ENCODE peak calls at places on chromosomes 5 and 9, in five cellular contexts. I, D, S, Z and Y are unnamed samples.

GRCh38 chr5:67063791-67064190 is 132.8 kb downstream of the CD180 start:
- DNase-seq in I (peak; percentile 80), D (peak; percentile 31), S (no peak), Z (no peak), Y (peak; percentile 72)

GRCh38 chr9:38358390-38359296 is 33.9 kb upstream of the ALDH1B1 start:
- DNase-seq in I (peak; percentile 43), D (no peak), S (no peak), Z (no peak), Y (no peak)

GRCh38 chr5:89213584-89213983 is 330.6 kb upstream of the MEF2C start:
- DNase-seq in I (peak; percentile 92), D (no peak), S (peak; percentile 47), Z (no peak), Y (peak; percentile 42)

GRCh38 chr9:1837453-1838084 is 177.6 kb upstream of the SMARCA2 start:
- DNase-seq in I (no peak), D (peak; percentile 2), S (no peak), Z (no peak), Y (no peak)

GRCh38 chr9:87405677-87406544 is 91.8 kb upstream of the DAPK1 start:
- DNase-seq in I (no peak), D (no peak), S (no peak), Z (no peak), Y (no peak)

GRCh38 chr5:178667109-178667508 is 40.3 kb upstream of the CLK4 start:
- DNase-seq in I (peak; percentile 11), D (no peak), S (no peak), Z (no peak), Y (no peak)

GRCh38 chr5:143361438-143361837 is 42.0 kb downstream of the NR3C1 start:
- DNase-seq in I (no peak), D (no peak), S (no peak), Z (no peak), Y (no peak)

GRCh38 chr9:127991017-127991756 is 10.4 kb upstream of the EEIG1 start:
- DNase-seq in I (no peak), D (no peak), S (peak; percentile 34), Z (no peak), Y (no peak)

GRCh38 chr9:136138566-136138965 is 19.9 kb upstream of the TMEM250 start:
- DNase-seq in I (peak; percentile 7), D (no peak), S (no peak), Z (no peak), Y (no peak)

GRCh38 chr5:143448518-143448917 is 45.0 kb upstream of the NR3C1 start:
- DNase-seq in I (no peak), D (no peak), S (no peak), Z (no peak), Y (no peak)

GRCh38 chr5:156431956-156432829 is 105.2 kb downstream of the SGCD start:
- DNase-seq in I (no peak), D (no peak), S (no peak), Z (no peak), Y (no peak)

GRCh38 chr5:140109050-140109817 is 4.7 kb upstream of the PURA start:
- DNase-seq in I (no peak), D (no peak), S (peak; percentile 11), Z (no peak), Y (no peak)

GRCh38 chr5:140109818-140110733 is 3.8 kb upstream of the PURA start:
- DNase-seq in I (no peak), D (no peak), S (no peak), Z (no peak), Y (no peak)

GRCh38 chr5:140107312-140108092 is 6.4 kb upstream of the PURA start:
- DNase-seq in I (peak; percentile 91), D (peak; percentile 95), S (peak; percentile 93), Z (peak; percentile 92), Y (peak; percentile 88)

GRCh38 chr5:140106805-140107311 is 7.1 kb upstream of the PURA start:
- DNase-seq in I (no peak), D (no peak), S (no peak), Z (no peak), Y (no peak)

DNA sequence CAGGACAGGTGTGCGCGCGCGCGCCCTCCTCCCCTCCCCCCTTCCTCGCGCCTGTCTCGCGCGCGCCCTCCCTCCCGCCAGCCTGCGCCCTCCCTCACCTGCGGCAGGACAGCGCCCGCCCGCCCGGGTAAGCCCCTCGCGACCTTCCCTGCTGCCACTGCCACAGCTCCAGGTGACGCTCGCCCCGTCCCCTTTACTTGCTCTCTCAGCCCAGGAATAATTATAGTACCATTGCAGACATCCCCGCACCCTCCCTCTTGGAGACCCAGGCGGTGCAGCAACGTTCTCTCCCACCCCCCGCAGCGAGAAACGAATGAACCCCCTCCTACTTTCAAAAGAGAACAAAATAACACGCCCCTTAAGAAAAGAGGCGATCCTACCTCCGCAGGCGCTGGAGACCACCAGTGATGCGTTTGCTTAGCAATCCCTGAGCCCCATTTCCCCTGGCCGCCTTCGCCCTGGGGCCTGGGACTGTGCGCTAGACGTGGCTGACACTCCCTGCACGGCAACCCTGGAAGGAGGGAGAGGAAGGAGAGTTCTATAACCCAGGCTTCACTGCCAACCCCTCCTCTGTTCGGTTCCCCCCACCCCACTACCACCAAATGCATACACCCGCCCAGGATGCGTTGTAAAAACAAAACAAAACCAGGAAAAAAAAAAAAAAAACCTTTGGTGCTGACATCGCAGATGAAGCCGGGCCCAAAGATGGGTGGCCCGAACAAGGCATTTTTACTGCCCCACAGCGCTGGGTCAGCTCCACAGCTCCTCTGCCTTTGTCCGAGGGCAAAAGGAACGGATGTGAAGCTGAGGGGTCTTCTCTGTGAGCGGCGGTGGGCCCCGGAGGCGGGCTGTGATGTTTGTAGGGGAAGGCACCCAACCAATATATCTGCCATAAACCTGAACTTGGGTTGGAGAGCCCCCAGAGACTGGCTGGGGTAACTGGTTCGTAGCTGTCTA is 5.5 kb upstream of the PURA start:
- DNase-seq in I (no peak), D (peak; percentile 53), S (peak; percentile 18), Z (no peak), Y (no peak)
- H3K27ac ChIP-seq in I (peak overlapping the region; percentile 80), D (peak overlapping the region; percentile 97), S (peak overlapping the region; percentile 96), Z (peak overlapping the region; percentile 99), Y (peak overlapping the region; percentile 90)

GRCh38 chr5:54769072-54769471 is 216.3 kb downstream of the ESM1 start:
- DNase-seq in I (no peak), D (no peak), S (no peak), Z (no peak), Y (no peak)
- TF ChIP-seq CTCF in I (no peak), D (no peak), S (no peak), Z (no peak), Y (no peak)

DNA sequence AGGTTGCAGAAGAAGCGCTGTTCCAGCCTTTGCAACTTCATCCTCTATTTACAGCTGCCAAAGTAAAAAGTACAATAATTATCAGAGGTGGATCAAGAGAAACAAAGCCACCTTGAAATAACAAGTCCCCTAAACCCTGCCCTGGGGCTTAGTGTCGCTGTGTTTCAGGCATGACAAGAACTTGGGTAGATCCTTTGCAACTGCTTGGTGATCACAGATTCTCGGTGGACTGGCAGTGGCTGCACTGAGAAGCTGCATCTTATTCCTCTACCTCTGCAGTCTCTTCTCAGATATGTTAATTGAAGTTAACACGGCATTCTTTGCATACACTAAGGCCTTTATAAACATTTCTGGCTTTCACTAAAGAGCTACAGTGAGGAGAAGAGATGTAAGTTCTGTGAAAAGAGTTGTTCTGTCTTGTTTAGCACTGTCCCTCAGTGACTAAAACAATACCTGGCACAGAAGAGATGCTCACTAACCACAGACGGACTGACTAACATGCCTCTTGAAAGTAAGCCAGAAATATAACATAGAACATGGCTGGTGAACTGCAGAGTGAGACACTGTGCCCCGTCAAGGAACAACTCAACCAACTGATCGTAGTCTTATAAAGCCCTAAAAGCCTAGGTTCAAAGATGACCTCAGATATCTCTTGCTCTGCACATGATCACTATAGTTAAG is 144.2 kb downstream of the MLLT3 start:
- DNase-seq in I (peak; percentile 69), D (peak; percentile 8), S (no peak), Z (no peak), Y (peak; percentile 28)
- H3K27ac ChIP-seq in I (no peak overlapping the region), D (no peak overlapping the region), S (no peak overlapping the region), Z (no peak overlapping the region), Y (no peak overlapping the region)

GRCh38 chr9:132631280-132631679 is 38.5 kb downstream of the DDX31 start:
- DNase-seq in I (peak; percentile 82), D (peak; percentile 94), S (no peak), Z (no peak), Y (peak; percentile 80)
- TF ChIP-seq CTCF in I (no peak), D (no peak), S (no peak), Z (no peak), Y (peak; percentile 52)

GRCh38 chr5:35881758-35882157 is 25.1 kb downstream of the IL7R start:
- DNase-seq in I (no peak), D (no peak), S (no peak), Z (no peak), Y (no peak)
- H3K27ac ChIP-seq in I (no peak overlapping the region), D (no peak overlapping the region), S (no peak overlapping the region), Z (no peak overlapping the region), Y (no peak overlapping the region)

GRCh38 chr9:35811364-35812024 is 568 bp downstream of the SPAG8 start:
- DNase-seq in I (peak; percentile 7), D (no peak), S (peak; percentile 45), Z (no peak), Y (no peak)

GRCh38 chr9:35814841-35815543 is at the start of gene HINT2:
- DNase-seq in I (peak; percentile 99), D (peak; percentile 99), S (peak; percentile 97), Z (peak; percentile 95), Y (peak; percentile 98)

GRCh38 chr9:35814106-35814840 is 569 bp downstream of the HINT2 start:
- DNase-seq in I (peak; percentile 41), D (peak; percentile 64), S (peak; percentile 70), Z (peak; percentile 70), Y (no peak)

GRCh38 chr9:35812025-35812602 is at the start of gene SPAG8:
- DNase-seq in I (peak; percentile 97), D (peak; percentile 93), S (peak; percentile 96), Z (peak; percentile 89), Y (peak; percentile 96)

DNA sequence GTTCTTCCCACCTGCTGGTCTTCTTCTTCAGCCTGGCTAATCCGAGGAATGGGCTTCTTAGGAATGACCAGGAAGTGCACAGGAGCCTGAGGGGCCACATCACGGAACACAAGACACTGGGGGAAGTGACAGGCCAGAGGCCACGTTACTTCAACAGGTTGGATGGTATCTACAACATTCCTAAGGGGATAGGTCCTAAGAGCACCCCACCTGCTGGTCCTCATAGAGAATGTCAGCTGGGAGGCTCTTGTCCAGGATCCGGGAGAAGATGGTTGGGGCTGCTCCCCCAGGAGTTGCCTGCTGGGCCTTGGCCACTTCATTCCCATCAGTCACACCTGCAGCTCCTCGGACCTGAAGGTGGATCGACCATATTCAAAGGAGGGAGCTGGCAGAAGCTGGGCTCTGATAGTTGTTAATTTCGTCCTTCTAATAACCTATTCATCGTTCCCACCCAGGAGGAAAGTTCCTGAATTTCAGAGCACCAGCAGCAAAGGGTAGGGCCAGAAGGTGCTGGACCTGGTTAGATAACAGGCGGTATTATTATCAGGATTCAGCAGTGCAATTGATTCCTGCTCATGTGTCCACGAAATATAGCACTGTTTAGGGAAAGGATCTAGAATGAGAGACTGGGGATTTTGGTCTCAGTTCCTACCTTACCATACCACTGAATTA is 1.3 kb downstream of the HINT2 start:
- DNase-seq in I (peak; percentile 38), D (peak; percentile 45), S (no peak), Z (no peak), Y (no peak)
- TF ChIP-seq CTCF in I (peak; percentile 31), D (no peak), S (peak; percentile 19), Z (no peak), Y (peak; percentile 68)